ENCODE peak calls at places on chromosomes 13 and 19, in five cellular contexts. H is IMR-90; L is CD8-positive, alpha-beta T cell; E is lower lobe of right lung; V is dorsolateral prefrontal cortex. R is an unnamed sample.

GRCh38 chr19:29942404-29943261 is 594 bp downstream of the URI1 start:
- DNase-seq in H (no peak), L (peak; percentile 74), E (peak; percentile 80), V (no peak), R (peak; percentile 35)

GRCh38 chr19:55441319-55441691 is 1.8 kb downstream of the SHISA7 start:
- DNase-seq in H (no peak), L (no peak), E (no peak), V (no peak), R (no peak)

GRCh38 chr13:75724742-75725504 is 88.8 kb downstream of the LMO7 start:
- DNase-seq in H (no peak), L (no peak), E (no peak), V (no peak), R (peak; percentile 70)

GRCh38 chr19:49339364-49340068 is 4.3 kb downstream of the CD37 start:
- DNase-seq in H (peak; percentile 50), L (no peak), E (peak; percentile 89), V (peak; percentile 71), R (peak; percentile 93)

GRCh38 chr13:98026457-98026857 is 73.0 kb downstream of the IPO5 start:
- DNase-seq in H (peak; percentile 40), L (no peak), E (no peak), V (no peak), R (no peak)

GRCh38 chr19:13104848-13105646 is 2.4 kb upstream of the LYL1 start:
- DNase-seq in H (no peak), L (peak; percentile 50), E (peak; percentile 51), V (no peak), R (no peak)

GRCh38 chr19:48963371-48964204 is 1.5 kb upstream of the FTL start:
- DNase-seq in H (peak; percentile 71), L (peak; percentile 65), E (peak; percentile 83), V (peak; percentile 68), R (peak; percentile 43)

GRCh38 chr13:50735071-50735470 is 108.4 kb downstream of the DLEU7 start:
- DNase-seq in H (no peak), L (no peak), E (no peak), V (no peak), R (no peak)

GRCh38 chr19:14433454-14434156 is 499 bp downstream of the PKN1 start:
- DNase-seq in H (no peak), L (peak; percentile 61), E (peak; percentile 62), V (no peak), R (peak; percentile 47)

GRCh38 chr13:30832845-30833332 is 73.2 kb upstream of the MEDAG start:
- DNase-seq in H (no peak), L (peak; percentile 30), E (peak; percentile 77), V (no peak), R (peak; percentile 97)

GRCh38 chr13:110251227-110251791 is 55.6 kb downstream of the COL4A1 start:
- DNase-seq in H (no peak), L (no peak), E (no peak), V (no peak), R (no peak)

GRCh38 chr19:46461537-46461936 is 9.8 kb downstream of the PNMA8A start:
- DNase-seq in H (no peak), L (no peak), E (no peak), V (no peak), R (no peak)

GRCh38 chr13:25657062-25657588 is 285.4 kb downstream of the ATP8A2 start:
- DNase-seq in H (no peak), L (no peak), E (no peak), V (no peak), R (no peak)

GRCh38 chr13:109130093-109130835 is 500.9 kb downstream of the MYO16 start:
- DNase-seq in H (no peak), L (no peak), E (no peak), V (no peak), R (no peak)

GRCh38 chr13:94305934-94306333 is 173.5 kb downstream of the DCT start:
- DNase-seq in H (peak; percentile 18), L (no peak), E (no peak), V (no peak), R (no peak)

GRCh38 chr19:5563008-5563431 is 4.7 kb downstream of the TINCR start:
- DNase-seq in H (no peak), L (no peak), E (no peak), V (no peak), R (no peak)

GRCh38 chr19:42601811-42602443 is 7.2 kb upstream of the CEACAM8 start:
- DNase-seq in H (peak; percentile 24), L (no peak), E (no peak), V (no peak), R (peak; percentile 44)

DNA sequence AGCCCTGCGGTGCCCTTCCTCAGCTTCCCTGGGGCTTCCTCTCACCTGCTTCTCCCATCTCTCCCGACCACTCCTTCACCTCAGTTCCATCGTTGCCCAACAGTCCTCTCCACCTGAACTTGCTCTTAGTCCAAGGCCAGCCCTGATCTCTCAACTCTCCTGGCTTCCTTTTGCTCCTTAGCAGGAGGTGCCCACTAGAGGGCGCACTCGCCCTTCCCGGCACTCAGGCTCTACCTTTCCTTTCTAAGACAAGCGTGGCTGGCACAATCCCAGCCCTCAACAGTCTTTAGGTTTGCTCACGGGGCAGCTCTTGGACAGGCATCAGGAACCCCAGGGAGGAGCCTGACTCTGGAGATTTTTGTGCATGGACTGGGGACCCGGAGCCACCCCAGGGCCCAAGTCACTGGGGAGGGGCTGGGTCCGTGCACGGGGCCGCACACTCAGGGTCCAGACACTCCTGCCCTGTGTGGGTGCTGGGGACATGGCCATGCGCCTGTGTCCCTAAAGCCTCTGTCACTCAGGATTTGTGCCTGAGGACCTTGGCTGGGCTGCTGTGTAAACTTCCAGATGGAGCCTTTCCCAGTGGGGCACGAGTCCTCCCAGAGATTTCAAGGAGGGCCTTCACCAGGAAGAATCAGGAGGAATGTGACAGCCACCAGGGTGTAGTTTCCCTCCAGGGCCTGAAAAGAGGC is 12.1 kb upstream of the CEACAM8 start:
- DNase-seq in H (peak; percentile 27), L (peak; percentile 31), E (peak; percentile 91), V (no peak), R (peak; percentile 80)
- TF ChIP-seq CTCF in H (peak; percentile 55), L (peak; percentile 50), E (peak; percentile 71), V (peak; percentile 48), R (peak; percentile 83)

GRCh38 chr19:4052993-4053422 is 13.7 kb downstream of the ZBTB7A start:
- DNase-seq in H (no peak), L (no peak), E (peak; percentile 59), V (no peak), R (peak; percentile 23)
- H3K27ac ChIP-seq in H (peak overlapping the region; percentile 50), L (no peak overlapping the region), E (peak overlapping the region; percentile 60), V (peak overlapping the region; percentile 85), R (peak overlapping the region; percentile 99)

GRCh38 chr19:3274245-3275067 is 50.0 kb downstream of the CELF5 start:
- DNase-seq in H (no peak), L (no peak), E (no peak), V (no peak), R (no peak)

GRCh38 chr19:3277649-3278048 is 53.2 kb downstream of the CELF5 start:
- DNase-seq in H (no peak), L (no peak), E (no peak), V (no peak), R (no peak)

GRCh38 chr19:3276341-3276799 is 51.9 kb downstream of the CELF5 start:
- DNase-seq in H (no peak), L (peak; percentile 29), E (peak; percentile 52), V (no peak), R (peak; percentile 75)

GRCh38 chr19:3275068-3275582 is 50.7 kb downstream of the CELF5 start:
- DNase-seq in H (no peak), L (peak; percentile 57), E (no peak), V (no peak), R (peak; percentile 10)

DNA sequence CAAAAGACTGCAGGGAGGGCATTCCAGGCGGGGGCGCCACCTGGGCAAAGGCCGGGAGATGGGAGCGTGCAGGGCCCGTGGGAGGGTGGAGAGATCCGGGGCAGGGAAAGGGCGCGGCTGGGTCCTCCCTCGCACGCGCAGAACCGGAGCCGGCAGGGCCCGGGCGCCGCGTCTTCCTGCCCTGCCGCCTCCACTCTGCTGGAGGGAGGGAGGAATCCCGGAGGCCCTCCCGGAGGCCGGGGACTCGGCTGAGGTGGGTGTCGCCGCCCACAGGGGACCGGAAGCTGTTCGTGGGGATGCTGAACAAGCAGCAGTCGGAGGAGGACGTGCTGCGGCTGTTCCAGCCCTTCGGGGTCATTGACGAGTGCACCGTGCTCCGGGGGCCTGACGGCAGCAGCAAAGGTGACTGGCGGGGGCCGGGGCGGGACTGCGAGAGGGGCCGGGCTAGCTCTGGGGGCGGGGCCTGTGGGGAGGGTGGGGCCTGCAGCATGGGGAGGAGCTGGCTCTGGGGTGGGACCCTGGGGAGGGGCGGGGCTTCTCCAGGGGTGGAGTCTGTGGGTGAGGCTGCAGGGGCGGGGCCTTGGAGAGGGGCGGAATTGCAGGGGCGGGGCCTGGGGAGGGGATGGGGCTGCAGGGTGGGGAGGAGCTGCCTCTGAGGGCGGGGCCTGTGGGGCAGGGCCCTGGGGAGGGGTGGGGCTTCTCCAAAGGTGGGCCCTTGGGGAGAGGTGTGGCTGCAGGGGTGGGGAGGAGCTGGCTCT is 51.3 kb downstream of the CELF5 start:
- DNase-seq in H (peak; percentile 60), L (peak; percentile 87), E (peak; percentile 76), V (no peak), R (peak; percentile 88)
- TF ChIP-seq CTCF in H (no peak), L (peak; percentile 14), E (peak; percentile 34), V (no peak), R (peak; percentile 33)

GRCh38 chr19:44641866-44642265 is 1.8 kb upstream of the PVR start:
- DNase-seq in H (no peak), L (no peak), E (no peak), V (no peak), R (no peak)

GRCh38 chr19:44645407-44646048 is 1.8 kb downstream of the PVR start:
- DNase-seq in H (no peak), L (no peak), E (peak; percentile 11), V (no peak), R (no peak)

GRCh38 chr19:44644391-44645016 is 794 bp downstream of the PVR start:
- DNase-seq in H (peak; percentile 49), L (no peak), E (peak; percentile 43), V (no peak), R (peak; percentile 44)

GRCh38 chr19:44642375-44642774 is 1.3 kb upstream of the PVR start:
- DNase-seq in H (no peak), L (no peak), E (no peak), V (no peak), R (no peak)

GRCh38 chr19:44643605-44644390 is at the start of gene PVR:
- DNase-seq in H (peak; percentile 77), L (peak; percentile 25), E (peak; percentile 86), V (peak; percentile 55), R (peak; percentile 77)
- H3K27ac ChIP-seq in H (peak within 1 kb of the TSS; percentile 91), L (no peak within 1 kb of the TSS), E (peak within 1 kb of the TSS; percentile 87), V (peak within 1 kb of the TSS; percentile 89), R (peak within 1 kb of the TSS; percentile 78)

R was measured in PC-3.